ENCODE peak calls at places on chromosomes 11 and 22, in six cellular contexts. V, A, M, Z, W and R are unnamed samples.

GRCh38 chr11:42960521-42961088 is 351.2 kb upstream of the API5 start:
- DNase-seq in W (no peak), A (no peak), V (no peak), Z (no peak), M (no peak), R (no peak)

GRCh38 chr22:44723801-44724200 is 21.8 kb downstream of the PRR5 start:
- DNase-seq in W (peak; percentile 64), M (no peak), Z (peak; percentile 64), A (no peak), V (no peak), R (no peak)

GRCh38 chr11:69465236-69466000 is 16.0 kb upstream of the LINC01488 start:
- DNase-seq in A (no peak), W (no peak), M (no peak), Z (no peak), V (no peak), R (no peak)

GRCh38 chr11:75771646-75772410 is 3.2 kb downstream of the DGAT2 start:
- DNase-seq in W (no peak), Z (no peak), V (no peak), M (no peak), A (no peak), R (no peak)

GRCh38 chr11:59181746-59182456 is 10.0 kb downstream of the DTX4 start:
- DNase-seq in W (no peak), M (no peak), Z (no peak), A (no peak), V (no peak), R (no peak)

GRCh38 chr11:114076974-114077373 is 17.5 kb downstream of the ZBTB16 start:
- DNase-seq in A (no peak), Z (no peak), M (no peak), W (no peak), V (no peak), R (no peak)

GRCh38 chr11:96052921-96053631 is 129.2 kb upstream of the MTMR2 start:
- DNase-seq in M (no peak), A (no peak), W (no peak), V (no peak), Z (no peak), R (no peak)

GRCh38 chr11:114247070-114247789 is 49.0 kb upstream of the NNMT start:
- DNase-seq in V (no peak), Z (no peak), W (no peak), A (no peak), M (no peak), R (no peak)

GRCh38 chr11:116261616-116262015 is 511.2 kb downstream of the BUD13 start:
- DNase-seq in W (no peak), M (no peak), A (no peak), V (no peak), Z (no peak), R (no peak)